ENCODE peak calls at places on chromosomes 1 and 21, in eight cellular contexts. H, E, Q, J, K, N, A and W are unnamed samples.

GRCh38 chr1:201732351-201732750 is 96.6 kb upstream of the IPO9 start:
- DNase-seq in J (no peak), K (no peak), E (no peak), A (no peak), H (no peak), N (no peak), Q (no peak), W (no peak)

GRCh38 chr1:47228644-47229030 is 3.4 kb downstream of the TAL1 start:
- DNase-seq in E (no peak), J (no peak), A (peak; percentile 58), N (no peak), Q (peak; percentile 83), K (no peak), H (no peak), W (no peak)

GRCh38 chr1:12539705-12540579 is 78.1 kb downstream of the DHRS3 start:
- DNase-seq in J (peak; percentile 97), Q (no peak), K (no peak), H (no peak), N (no peak), E (peak; percentile 69), A (peak; percentile 70), W (no peak)

GRCh38 chr1:181206513-181206912 is 118.0 kb downstream of the IER5 start:
- DNase-seq in Q (peak; percentile 56), E (no peak), N (no peak), H (no peak), A (no peak), J (no peak), K (no peak), W (no peak)

GRCh38 chr1:216929870-216930582 is 206.8 kb upstream of the ESRRG start:
- DNase-seq in A (no peak), K (no peak), H (no peak), J (no peak), Q (no peak), E (no peak), N (no peak), W (no peak)

GRCh38 chr1:84749427-84749826 is 59.2 kb upstream of the SSX2IP start:
- DNase-seq in A (no peak), H (no peak), E (no peak), K (no peak), Q (no peak), N (no peak), J (no peak), W (no peak)

GRCh38 chr21:32817206-32817605 is 45.7 kb upstream of the PAXBP1 start:
- DNase-seq in H (no peak), N (no peak), E (peak; percentile 59), Q (no peak), A (no peak), J (no peak), K (no peak), W (no peak)

GRCh38 chr21:34889287-34889536 is 159.9 kb downstream of the RUNX1 start:
- DNase-seq in K (no peak), E (peak; percentile 50), N (no peak), A (peak; percentile 69), H (no peak), Q (peak; percentile 91), J (peak; percentile 75), W (no peak)

GRCh38 chr1:25641931-25642611 is 25.5 kb downstream of the MAN1C1 start:
- DNase-seq in J (peak; percentile 74), N (no peak), K (no peak), Q (no peak), A (peak; percentile 8), E (no peak), H (no peak), W (no peak)

GRCh38 chr1:169110691-169111447 is 4.4 kb downstream of the ATP1B1 start:
- DNase-seq in K (no peak), H (no peak), E (peak; percentile 35), N (no peak), J (peak; percentile 75), A (peak; percentile 54), Q (no peak), W (no peak)

GRCh38 chr1:58964880-58965279 is 181.0 kb upstream of the JUN start:
- DNase-seq in A (no peak), H (no peak), J (no peak), E (no peak), K (no peak), Q (no peak), N (no peak), W (no peak)

GRCh38 chr21:29697555-29698193 is 242.1 kb downstream of the GRIK1 start:
- DNase-seq in N (no peak), Q (no peak), A (no peak), E (no peak), K (no peak), J (no peak), H (no peak), W (no peak)

GRCh38 chr1:201640624-201641023 is 101.7 kb downstream of the NAV1 start:
- DNase-seq in J (peak; percentile 84), H (no peak), N (no peak), Q (no peak), K (no peak), E (peak; percentile 23), A (no peak), W (no peak)

GRCh38 chr1:46285730-46286477 is 17.5 kb downstream of the LRRC41 start:
- DNase-seq in Q (no peak), N (no peak), E (no peak), A (no peak), J (no peak), H (no peak), K (peak; percentile 25), W (no peak)

GRCh38 chr1:78210167-78210566 is 164.4 kb downstream of the GIPC2 start:
- DNase-seq in J (no peak), H (no peak), Q (no peak), N (no peak), K (no peak), A (no peak), E (no peak), W (no peak)

GRCh38 chr1:30770150-30770549 is 12.6 kb upstream of the LAPTM5 start:
- DNase-seq in H (no peak), N (no peak), J (no peak), E (no peak), Q (peak; percentile 38), K (no peak), A (no peak), W (no peak)

GRCh38 chr1:232476538-232476950 is 153.4 kb downstream of the SIPA1L2 start:
- DNase-seq in A (no peak), N (no peak), Q (no peak), K (no peak), E (no peak), H (no peak), J (no peak), W (no peak)

GRCh38 chr1:202311880-202312635 is 29.7 kb downstream of the UBE2T start:
- DNase-seq in K (no peak), N (no peak), J (no peak), Q (no peak), E (no peak), A (peak; percentile 5), H (no peak), W (no peak)

GRCh38 chr1:155091071-155092051 is 12.7 kb downstream of the EFNA3 start:
- DNase-seq in J (peak; percentile 89), A (peak; percentile 77), Q (peak; percentile 94), N (peak; percentile 78), E (peak; percentile 84), H (no peak), K (peak; percentile 68), W (no peak)

GRCh38 chr1:54312874-54313316 is 93.3 kb downstream of the SSBP3 start:
- DNase-seq in Q (no peak), J (peak; percentile 91), H (no peak), E (peak; percentile 47), N (no peak), K (no peak), A (peak; percentile 86), W (no peak)

GRCh38 chr1:94537254-94537653 is 4.3 kb downstream of the F3 start:
- DNase-seq in K (no peak), H (no peak), E (no peak), J (no peak), Q (no peak), A (no peak), N (no peak), W (no peak)

GRCh38 chr1:50620680-50621329 is 197.6 kb upstream of the DMRTA2 start:
- DNase-seq in H (no peak), Q (no peak), K (peak; percentile 33), N (no peak), E (peak; percentile 60), J (no peak), A (peak; percentile 42), W (no peak)

GRCh38 chr1:29896791-29897725 is 660.7 kb downstream of the PTPRU start:
- DNase-seq in J (no peak), N (no peak), E (no peak), Q (no peak), K (no peak), H (no peak), A (no peak), W (no peak)

GRCh38 chr1:39531526-39531925 is 40.1 kb downstream of the BMP8A start:
- DNase-seq in J (no peak), N (no peak), Q (peak; percentile 55), H (no peak), E (no peak), A (no peak), K (no peak), W (no peak)

GRCh38 chr1:44895919-44896734 is 53.1 kb upstream of the PTCH2 start:
- DNase-seq in K (no peak), Q (no peak), N (no peak), H (no peak), A (no peak), J (no peak), E (no peak), W (no peak)
- H3K27ac ChIP-seq in K (no peak overlapping the region), Q (no peak overlapping the region), N (no peak overlapping the region), H (no peak overlapping the region), A (no peak overlapping the region), J (no peak overlapping the region), E (no peak overlapping the region), W (no peak overlapping the region)

DNA sequence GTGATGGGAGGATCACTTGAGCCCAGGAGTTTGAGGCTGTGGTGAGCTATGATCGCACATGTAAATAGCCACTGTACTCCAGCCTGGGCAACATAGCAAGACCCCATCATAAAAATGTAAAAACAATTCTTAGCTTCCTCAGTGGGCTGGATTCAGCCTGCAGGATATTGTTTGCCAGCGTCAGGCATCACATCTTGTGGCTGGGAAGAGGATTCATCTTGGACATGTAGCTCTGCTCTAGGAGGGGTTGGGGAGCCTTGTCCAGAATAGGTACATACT is 19.3 kb upstream of the ST3GAL3 start:
- DNase-seq in J (no peak), N (no peak), A (no peak), H (no peak), E (no peak), Q (no peak), K (no peak), W (no peak)
- TF ChIP-seq POLR2AphosphoS5 in J (no peak), N (no peak), A (no peak), H (no peak), E (no peak), Q (no peak), K (no peak), W (no peak)

DNA sequence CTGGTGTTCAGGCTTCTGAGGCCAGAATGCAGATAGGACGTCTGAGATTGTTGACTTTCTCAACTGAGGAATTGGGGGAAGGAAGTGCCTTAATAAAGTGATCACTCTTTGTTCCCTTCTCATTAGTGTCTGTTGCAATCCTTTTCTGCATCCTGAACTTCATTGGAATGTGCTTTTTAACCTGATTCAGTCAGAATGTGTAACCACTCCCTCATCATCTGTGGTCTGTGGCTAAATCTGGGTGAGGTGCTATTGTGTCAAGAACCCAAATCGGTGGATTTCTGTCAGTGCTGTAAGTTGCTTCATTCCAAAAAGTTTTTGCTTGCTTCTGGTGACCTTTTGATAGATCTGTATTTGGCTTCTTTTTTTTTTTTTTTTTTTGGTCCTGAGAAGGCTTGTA is 38.2 kb downstream of the ARID1A start:
- DNase-seq in E (no peak), K (no peak), H (no peak), Q (no peak), J (no peak), N (no peak), A (no peak), W (no peak)
- H3K27ac ChIP-seq in E (no peak overlapping the region), K (no peak overlapping the region), H (no peak overlapping the region), Q (peak overlapping the region; percentile 22), J (no peak overlapping the region), N (no peak overlapping the region), A (no peak overlapping the region), W (no peak overlapping the region)

GRCh38 chr21:38438476-38438893 is 59.8 kb downstream of the ERG start:
- DNase-seq in J (no peak), A (peak; percentile 67), K (no peak), N (no peak), H (no peak), E (no peak), Q (peak; percentile 80), W (no peak)
- TF ChIP-seq POLR2AphosphoS5 in J (no peak), A (no peak), K (no peak), N (no peak), H (no peak), E (no peak), Q (no peak), W (no peak)